ENCODE peak calls at places on chromosomes 16 and 17, in ten cellular contexts. X, W, N, G, J, F, L, E, M and Q are unnamed samples.

GRCh38 chr16:56423584-56424403 is 1.6 kb downstream of the AMFR start:
- DNase-seq in X (no peak), W (no peak), N (no peak), G (no peak), J (no peak), F (no peak), L (no peak), E (no peak), M (no peak), Q (no peak)

GRCh38 chr17:48640858-48641180 is 14.7 kb upstream of the HOXB9 start:
- DNase-seq in X (no peak), W (no peak), N (no peak), G (no peak), J (no peak), F (no peak), L (no peak), E (no peak), M (no peak), Q (no peak)

GRCh38 chr17:18921485-18921884 is 30.5 kb upstream of the SLC5A10 start:
- DNase-seq in X (no peak), W (no peak), N (no peak), G (no peak), J (no peak), F (no peak), L (no peak), E (no peak), M (no peak), Q (no peak)

GRCh38 chr16:69187891-69188451 is 1.0 kb downstream of the SNTB2 start:
- DNase-seq in X (no peak), W (no peak), N (peak), G (peak), J (peak), F (peak), L (peak), E (no peak), M (peak), Q (peak)

GRCh38 chr16:88458039-88458772 is 5.1 kb downstream of the ZFPM1 start:
- DNase-seq in X (no peak), W (no peak), N (no peak), G (no peak), J (no peak), F (no peak), L (no peak), E (no peak), M (no peak), Q (no peak)

GRCh38 chr16:68786685-68787418 is 49.8 kb downstream of the CDH1 start:
- DNase-seq in X (peak), W (no peak), N (no peak), G (no peak), J (no peak), F (no peak), L (peak), E (no peak), M (no peak), Q (peak)

GRCh38 chr17:27793168-27793905 is 7.0 kb downstream of the NOS2 start:
- DNase-seq in X (no peak), W (no peak), N (no peak), G (no peak), J (no peak), F (no peak), L (peak), E (no peak), M (no peak), Q (no peak)

GRCh38 chr17:74444406-74444805 is 12.5 kb downstream of the GPRC5C start:
- DNase-seq in X (peak), W (no peak), N (no peak), G (no peak), J (no peak), F (no peak), L (peak), E (no peak), M (no peak), Q (peak)

GRCh38 chr16:68432701-68433100 is 15.6 kb downstream of the SMPD3 start:
- DNase-seq in X (no peak), W (no peak), N (no peak), G (no peak), J (no peak), F (no peak), L (no peak), E (no peak), M (no peak), Q (no peak)

GRCh38 chr17:82709024-82709675 is 7.4 kb upstream of the FN3KRP start:
- DNase-seq in X (no peak), W (no peak), N (no peak), G (no peak), J (no peak), F (no peak), L (no peak), E (no peak), M (no peak), Q (no peak)

GRCh38 chr16:87463722-87464690 is 28.8 kb downstream of the ZCCHC14 start:
- DNase-seq in X (no peak), W (peak), N (no peak), G (no peak), J (peak), F (peak), L (peak), E (no peak), M (peak), Q (peak)

GRCh38 chr16:85607331-85607765 is 5.8 kb upstream of the GSE1 start:
- DNase-seq in X (no peak), W (no peak), N (no peak), G (no peak), J (no peak), F (no peak), L (no peak), E (no peak), M (peak), Q (no peak)

GRCh38 chr16:64656471-64656870 is 465.4 kb downstream of the CDH11 start:
- DNase-seq in X (no peak), W (no peak), N (no peak), G (no peak), J (no peak), F (no peak), L (no peak), E (no peak), M (no peak), Q (no peak)

GRCh38 chr17:43671075-43671692 is 9.5 kb upstream of the MEOX1 start:
- DNase-seq in X (no peak), W (no peak), N (no peak), G (no peak), J (no peak), F (no peak), L (no peak), E (no peak), M (no peak), Q (no peak)

GRCh38 chr17:7219434-7219811 is 213 bp downstream of the DLG4 start:
- DNase-seq in X (no peak), W (no peak), N (no peak), G (no peak), J (no peak), F (no peak), L (no peak), E (no peak), M (no peak), Q (no peak)